ENCODE peak calls at places on chromosome 20, in eight cellular contexts. S is left colon, E is A673, P is heart right ventricle, V is amniotic stem cell, A is COR-L47, U is GM23338, Z is fibroblast of mammary gland. X is an unnamed sample.

GRCh38 chr20:23643665-23644064 is 5.9 kb upstream of the CST3 start:
- DNase-seq in S (no peak), E (no peak), P (no peak), V (no peak), A (no peak), U (no peak), Z (no peak), X (no peak)

GRCh38 chr20:46512943-46513844 is at the start of gene ZNF334:
- DNase-seq in S (peak; percentile 59), E (peak; percentile 68), P (peak; percentile 77), V (peak; percentile 4), A (peak; percentile 85), U (peak; percentile 96), Z (peak; percentile 34), X (peak; percentile 94)

GRCh38 chr20:21512634-21513180 is 1.2 kb downstream of the NKX2-2 start:
- DNase-seq in S (no peak), E (peak; percentile 59), P (no peak), V (no peak), A (no peak), U (no peak), Z (no peak), X (peak; percentile 18)

GRCh38 chr20:1500496-1500895 is 9.3 kb upstream of the SIRPB2 start:
- DNase-seq in S (no peak), E (no peak), P (no peak), V (no peak), A (no peak), U (peak; percentile 77), Z (no peak), X (peak; percentile 6)

GRCh38 chr20:63418617-63419016 is 53.8 kb downstream of the KCNQ2 start:
- DNase-seq in S (no peak), E (no peak), P (no peak), V (no peak), A (no peak), U (no peak), Z (no peak), X (no peak)

GRCh38 chr20:47326718-47327137 is 29.8 kb downstream of the ZMYND8 start:
- DNase-seq in S (no peak), E (no peak), P (no peak), V (no peak), A (no peak), U (no peak), Z (peak; percentile 52), X (peak; percentile 61)

GRCh38 chr20:1831606-1832005 is 63.6 kb upstream of the SIRPA start:
- DNase-seq in S (no peak), E (no peak), P (no peak), V (no peak), A (no peak), U (no peak), Z (no peak), X (no peak)

GRCh38 chr20:33399924-33400323 is 1.4 kb downstream of the CDK5RAP1 start:
- DNase-seq in S (no peak), E (no peak), P (no peak), V (no peak), A (no peak), U (no peak), Z (no peak), X (no peak)

GRCh38 chr20:43293068-43293786 is 103.5 kb upstream of the PTPRT start:
- DNase-seq in S (no peak), E (no peak), P (no peak), V (no peak), A (no peak), U (no peak), Z (no peak), X (no peak)

GRCh38 chr20:62360854-62361798 is 6.0 kb downstream of the LAMA5 start:
- DNase-seq in S (peak; percentile 26), E (no peak), P (peak; percentile 55), V (no peak), A (peak; percentile 40), U (peak; percentile 62), Z (no peak), X (peak; percentile 42)

GRCh38 chr20:23225407-23226060 is 125.1 kb upstream of the NXT1 start:
- DNase-seq in S (peak; percentile 57), E (peak; percentile 42), P (no peak), V (peak; percentile 14), A (no peak), U (no peak), Z (peak; percentile 96), X (no peak)

GRCh38 chr20:63223121-63223825 is 7.3 kb upstream of the YTHDF1 start:
- DNase-seq in S (no peak), E (peak; percentile 46), P (no peak), V (peak; percentile 21), A (no peak), U (peak; percentile 80), Z (peak; percentile 38), X (peak; percentile 63)

GRCh38 chr20:40326794-40327193 is 362.2 kb downstream of the MAFB start:
- DNase-seq in S (no peak), E (peak; percentile 15), P (no peak), V (no peak), A (no peak), U (no peak), Z (peak; percentile 16), X (no peak)

X was measured in left kidney.